ENCODE peak calls at places on chromosomes 3 and 15, in five cellular contexts. G is mesenchymal stem cell, Z is neuronal stem cell, S is hepatocyte, M is GM23248. F is an unnamed sample.

GRCh38 chr15:85730001-85730820 is 64.5 kb downstream of the KLHL25 start:
- DNase-seq in G (peak; percentile 74), Z (peak; percentile 61), S (peak; percentile 79), M (peak; percentile 72), F (no peak)

GRCh38 chr3:30605005-30605404 is 1.4 kb upstream of the TGFBR2 start:
- DNase-seq in G (no peak), Z (no peak), S (no peak), M (no peak), F (no peak)

GRCh38 chr3:18998069-18998468 is 150.2 kb upstream of the KCNH8 start:
- DNase-seq in G (no peak), Z (no peak), S (no peak), M (no peak), F (no peak)

GRCh38 chr3:71305246-71306206 is 278.0 kb downstream of the FOXP1 start:
- DNase-seq in G (peak; percentile 45), Z (peak; percentile 39), S (peak; percentile 49), M (no peak), F (no peak)

GRCh38 chr15:70160803-70161565 is 63.3 kb upstream of the TLE3 start:
- DNase-seq in G (no peak), Z (no peak), S (no peak), M (no peak), F (no peak)

GRCh38 chr3:99909714-99910508 is 92.2 kb downstream of the CMSS1 start:
- DNase-seq in G (peak; percentile 71), Z (no peak), S (peak; percentile 28), M (peak; percentile 89), F (peak; percentile 46)

GRCh38 chr3:138389841-138390581 is 41.6 kb downstream of the MRAS start:
- DNase-seq in G (peak; percentile 89), Z (no peak), S (peak; percentile 70), M (peak; percentile 96), F (peak; percentile 82)

GRCh38 chr3:158802399-158803023 is 657 bp downstream of the MFSD1 start:
- DNase-seq in G (peak; percentile 57), Z (no peak), S (peak; percentile 46), M (peak; percentile 64), F (no peak)

DNA sequence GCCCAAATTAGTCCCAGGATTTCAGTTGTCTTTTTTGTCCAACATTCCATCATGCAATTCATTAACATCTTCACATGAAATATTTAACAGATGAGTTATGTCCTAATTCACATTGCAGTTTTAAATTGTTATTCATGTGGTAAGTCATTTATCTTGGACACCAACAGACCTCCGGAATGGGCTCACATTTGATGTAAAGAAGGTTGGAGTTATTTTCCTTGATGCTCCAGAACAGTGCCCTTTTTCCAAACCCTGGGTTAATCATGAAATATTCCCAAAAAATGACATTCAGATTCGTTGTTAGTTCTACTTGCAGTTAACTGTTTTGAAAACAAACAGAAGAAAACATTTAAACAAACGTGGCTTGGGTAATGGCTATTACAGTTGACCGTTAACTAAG is 32.9 kb upstream of the LRTM1 start:
- DNase-seq in G (no peak), Z (no peak), S (no peak), M (no peak), F (no peak)
- H2AFZ ChIP-seq in G (no peak overlapping the region), Z (no peak overlapping the region), S (no peak overlapping the region), M (peak overlapping the region; percentile 56), F (no peak overlapping the region)

DNA sequence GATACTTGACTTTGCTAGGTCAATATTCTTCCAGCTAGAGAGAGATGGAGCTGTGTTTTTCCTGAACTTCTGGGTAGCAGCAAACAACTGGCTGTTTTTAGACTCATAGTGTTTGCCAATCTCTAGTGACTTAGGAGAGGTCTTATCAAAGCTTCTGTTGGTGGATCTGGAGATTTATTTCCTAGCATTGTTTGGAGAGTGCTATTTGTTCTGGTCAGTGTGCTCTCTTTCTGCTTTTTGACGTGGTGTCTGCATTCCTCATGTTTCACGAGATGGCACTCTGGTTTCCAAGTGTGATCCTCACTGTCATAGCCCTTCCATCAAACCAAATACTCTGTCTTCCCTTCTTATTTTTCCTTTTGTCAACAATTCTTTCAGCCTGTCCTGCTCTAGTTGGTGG is 88.6 kb upstream of the DAZL start:
- DNase-seq in G (no peak), Z (no peak), S (no peak), M (no peak), F (no peak)
- H3K4me3 ChIP-seq in G (no peak overlapping the region), Z (no peak overlapping the region), S (no peak overlapping the region), M (no peak overlapping the region), F (no peak overlapping the region)

DNA sequence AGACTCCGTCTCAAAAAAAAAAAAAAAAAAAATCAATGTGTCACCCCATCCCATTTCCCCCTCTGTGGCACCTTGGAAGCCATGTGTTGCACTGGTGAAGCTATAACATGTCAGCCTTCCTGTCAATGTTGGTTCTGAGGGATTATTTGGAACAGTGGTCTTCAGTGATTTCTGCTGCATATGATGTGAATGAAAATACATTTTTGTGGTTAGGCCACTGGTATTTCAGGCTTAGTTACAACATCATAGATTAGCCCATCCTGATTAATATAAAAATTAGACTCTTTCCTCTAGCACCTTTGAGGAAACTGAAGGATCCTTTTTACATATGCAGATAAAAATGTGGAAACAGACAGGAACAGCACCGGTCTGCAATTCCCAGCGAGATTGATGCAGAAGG is 94.6 kb downstream of the RFX7 start:
- DNase-seq in G (no peak), Z (no peak), S (no peak), M (peak; percentile 7), F (no peak)
- H3K9me3 ChIP-seq in G (no peaks in the 10 kb centered on the region), Z (peaks cover 26% of the 10 kb centered on the region), S (no peaks in the 10 kb centered on the region), M (no peaks in the 10 kb centered on the region), F (no peaks in the 10 kb centered on the region)

GRCh38 chr3:59093521-59093920 is 43.7 kb upstream of the CFAP20DC start:
- DNase-seq in G (no peak), Z (no peak), S (no peak), M (no peak), F (no peak)
- H2AFZ ChIP-seq in G (no peak overlapping the region), Z (no peak overlapping the region), S (no peak overlapping the region), M (no peak overlapping the region), F (no peak overlapping the region)

DNA sequence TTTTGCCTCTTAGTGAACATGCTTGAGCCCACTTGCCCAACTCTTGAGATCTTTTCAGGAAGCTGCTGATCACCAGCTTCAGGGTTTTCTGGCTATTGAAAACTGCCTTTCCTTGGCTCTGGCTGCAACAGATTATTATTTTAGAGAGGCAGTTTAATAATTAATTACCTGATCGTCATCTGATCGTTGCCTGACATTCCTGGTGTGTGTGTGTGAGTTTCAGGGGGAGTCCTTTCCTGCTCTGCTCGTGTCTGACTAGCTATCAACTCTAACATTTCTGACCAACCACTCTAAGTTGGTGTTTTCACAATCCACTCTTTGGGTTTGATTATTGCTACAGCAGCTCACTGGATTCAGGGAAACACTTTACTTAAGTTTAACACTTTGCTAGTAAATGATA is 84.3 kb upstream of the SPATA16 start:
- DNase-seq in G (no peak), Z (no peak), S (no peak), M (no peak), F (no peak)
- H3K4me3 ChIP-seq in G (no peak overlapping the region), Z (no peak overlapping the region), S (no peak overlapping the region), M (no peak overlapping the region), F (no peak overlapping the region)

GRCh38 chr3:1330107-1330506 is 237.3 kb downstream of the CNTN6 start:
- DNase-seq in G (no peak), Z (no peak), S (no peak), M (no peak), F (no peak)

GRCh38 chr3:1326546-1326945 is 233.7 kb downstream of the CNTN6 start:
- DNase-seq in G (no peak), Z (no peak), S (no peak), M (no peak), F (no peak)
- H3K9me3 ChIP-seq in G (no peaks in the 10 kb centered on the region), Z (no peaks in the 10 kb centered on the region), S (no peaks in the 10 kb centered on the region), M (no peaks in the 10 kb centered on the region), F (no peaks in the 10 kb centered on the region)

F was measured in PC-9.